ENCODE peak calls at places on chromosome 1, in six cellular contexts. One of them, this sample, is unnamed.

GRCh38 chr1:183892351-183892793 is 87.5 kb downstream of the RGL1 start:
- DNase-seq in CD8-positive, alpha-beta T cell: no peak
- DNase-seq in cardiac muscle cell: no peak
- DNase-seq in epithelial cell of esophagus: peak
- DNase-seq in foreskin fibroblast: peak
- DNase-seq in upper lobe of left lung: no peak
- DNase-seq in this sample: no peak

GRCh38 chr1:219189021-219189824 is 15.5 kb downstream of the LYPLAL1 start:
- DNase-seq in cardiac muscle cell: no peak
- DNase-seq in CD8-positive, alpha-beta T cell: no peak
- DNase-seq in foreskin fibroblast: peak
- DNase-seq in upper lobe of left lung: no peak
- DNase-seq in epithelial cell of esophagus: peak
- DNase-seq in this sample: no peak

GRCh38 chr1:209850342-209850979 is 22.7 kb downstream of the UTP25 start:
- DNase-seq in epithelial cell of esophagus: peak
- DNase-seq in upper lobe of left lung: no peak
- DNase-seq in CD8-positive, alpha-beta T cell: no peak
- DNase-seq in cardiac muscle cell: peak
- DNase-seq in foreskin fibroblast: peak
- DNase-seq in this sample: no peak

GRCh38 chr1:91885331-91885715 is 628 bp downstream of the TGFBR3 start:
- DNase-seq in epithelial cell of esophagus: no peak
- DNase-seq in foreskin fibroblast: no peak
- DNase-seq in CD8-positive, alpha-beta T cell: peak
- DNase-seq in cardiac muscle cell: no peak
- DNase-seq in upper lobe of left lung: peak
- DNase-seq in this sample: peak

GRCh38 chr1:33330376-33330890 is 9.5 kb upstream of the A3GALT2 start:
- DNase-seq in CD8-positive, alpha-beta T cell: no peak
- DNase-seq in cardiac muscle cell: no peak
- DNase-seq in foreskin fibroblast: no peak
- DNase-seq in upper lobe of left lung: no peak
- DNase-seq in epithelial cell of esophagus: no peak
- DNase-seq in this sample: no peak

GRCh38 chr1:182588460-182589396 is at the start of gene RNASEL:
- DNase-seq in cardiac muscle cell: peak
- DNase-seq in CD8-positive, alpha-beta T cell: peak
- DNase-seq in foreskin fibroblast: peak
- DNase-seq in upper lobe of left lung: no peak
- DNase-seq in epithelial cell of esophagus: peak
- DNase-seq in this sample: no peak

GRCh38 chr1:109877776-109878175 is 32.9 kb upstream of the CSF1 start:
- DNase-seq in CD8-positive, alpha-beta T cell: no peak
- DNase-seq in cardiac muscle cell: no peak
- DNase-seq in foreskin fibroblast: no peak
- DNase-seq in upper lobe of left lung: no peak
- DNase-seq in epithelial cell of esophagus: no peak
- DNase-seq in this sample: no peak

GRCh38 chr1:234437423-234438171 is 41.4 kb downstream of the TARBP1 start:
- DNase-seq in upper lobe of left lung: no peak
- DNase-seq in epithelial cell of esophagus: no peak
- DNase-seq in cardiac muscle cell: no peak
- DNase-seq in CD8-positive, alpha-beta T cell: no peak
- DNase-seq in foreskin fibroblast: peak
- DNase-seq in this sample: no peak

GRCh38 chr1:57826535-57826934 is 402.7 kb upstream of the DAB1 start:
- DNase-seq in CD8-positive, alpha-beta T cell: no peak
- DNase-seq in upper lobe of left lung: no peak
- DNase-seq in epithelial cell of esophagus: no peak
- DNase-seq in foreskin fibroblast: no peak
- DNase-seq in cardiac muscle cell: no peak
- DNase-seq in this sample: no peak

GRCh38 chr1:64363116-64363515 is 106.8 kb upstream of the CACHD1 start:
- DNase-seq in cardiac muscle cell: no peak
- DNase-seq in epithelial cell of esophagus: no peak
- DNase-seq in CD8-positive, alpha-beta T cell: no peak
- DNase-seq in foreskin fibroblast: no peak
- DNase-seq in upper lobe of left lung: no peak
- DNase-seq in this sample: no peak

GRCh38 chr1:97758589-97759057 is 162.2 kb downstream of the DPYD start:
- DNase-seq in CD8-positive, alpha-beta T cell: no peak
- DNase-seq in foreskin fibroblast: no peak
- DNase-seq in upper lobe of left lung: no peak
- DNase-seq in epithelial cell of esophagus: no peak
- DNase-seq in cardiac muscle cell: no peak
- DNase-seq in this sample: no peak

DNA sequence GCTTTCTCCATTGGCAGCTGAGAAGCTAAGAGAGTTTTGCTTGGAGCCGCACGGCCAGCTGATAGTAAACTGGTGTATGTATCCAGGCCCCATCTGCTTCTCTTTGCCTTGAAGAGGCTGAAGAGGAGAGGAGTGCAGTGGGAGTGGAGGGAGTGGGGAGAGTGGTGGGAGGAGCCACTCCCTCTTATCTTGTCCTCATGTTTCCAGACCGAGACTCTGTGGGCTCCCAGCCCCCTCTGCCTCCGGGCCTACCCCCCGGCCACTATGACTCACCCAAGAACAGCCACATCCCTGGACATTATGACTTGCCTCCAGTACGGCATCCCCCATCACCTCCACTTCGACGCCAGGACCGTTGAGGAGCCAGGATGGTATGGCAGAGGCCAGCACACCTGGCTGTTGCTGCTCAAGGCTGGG is 6.0 kb upstream of the LRRC71 start:
- DNase-seq in upper lobe of left lung: no peak
- DNase-seq in foreskin fibroblast: no peak
- DNase-seq in CD8-positive, alpha-beta T cell: no peak
- DNase-seq in epithelial cell of esophagus: no peak
- DNase-seq in cardiac muscle cell: no peak
- DNase-seq in this sample: no peak
- TF ChIP-seq CTCF in upper lobe of left lung: no peak
- TF ChIP-seq CTCF in foreskin fibroblast: no peak
- TF ChIP-seq CTCF in CD8-positive, alpha-beta T cell: no peak
- TF ChIP-seq CTCF in epithelial cell of esophagus: no peak
- TF ChIP-seq CTCF in cardiac muscle cell: no peak
- TF ChIP-seq CTCF in this sample: no peak

DNA sequence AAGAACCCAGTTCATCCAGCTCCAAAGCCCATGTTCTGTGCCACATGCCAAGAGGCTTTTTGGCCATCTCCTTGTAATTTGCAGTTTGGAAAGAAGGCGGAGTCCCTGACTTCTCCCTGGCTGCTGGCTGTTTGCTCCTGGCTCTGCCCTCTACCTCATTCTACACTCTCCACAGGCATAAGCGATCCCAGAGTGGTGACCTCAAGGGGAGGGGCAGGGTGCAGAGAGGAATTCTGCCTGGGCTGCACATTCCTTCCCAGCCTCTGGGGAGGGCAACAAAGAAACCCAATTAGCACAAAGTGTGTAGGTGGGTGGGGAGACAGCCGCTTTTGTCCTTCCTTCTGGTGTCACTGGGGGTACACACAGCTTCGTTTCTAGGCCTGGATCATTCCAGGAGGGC is 95.3 kb downstream of the HIVEP3 start:
- DNase-seq in upper lobe of left lung: no peak
- DNase-seq in CD8-positive, alpha-beta T cell: no peak
- DNase-seq in cardiac muscle cell: peak
- DNase-seq in epithelial cell of esophagus: no peak
- DNase-seq in foreskin fibroblast: no peak
- DNase-seq in this sample: no peak
- TF ChIP-seq CTCF in upper lobe of left lung: no peak
- TF ChIP-seq CTCF in CD8-positive, alpha-beta T cell: no peak
- TF ChIP-seq CTCF in cardiac muscle cell: no peak
- TF ChIP-seq CTCF in epithelial cell of esophagus: no peak
- TF ChIP-seq CTCF in foreskin fibroblast: no peak
- TF ChIP-seq CTCF in this sample: peak

DNA sequence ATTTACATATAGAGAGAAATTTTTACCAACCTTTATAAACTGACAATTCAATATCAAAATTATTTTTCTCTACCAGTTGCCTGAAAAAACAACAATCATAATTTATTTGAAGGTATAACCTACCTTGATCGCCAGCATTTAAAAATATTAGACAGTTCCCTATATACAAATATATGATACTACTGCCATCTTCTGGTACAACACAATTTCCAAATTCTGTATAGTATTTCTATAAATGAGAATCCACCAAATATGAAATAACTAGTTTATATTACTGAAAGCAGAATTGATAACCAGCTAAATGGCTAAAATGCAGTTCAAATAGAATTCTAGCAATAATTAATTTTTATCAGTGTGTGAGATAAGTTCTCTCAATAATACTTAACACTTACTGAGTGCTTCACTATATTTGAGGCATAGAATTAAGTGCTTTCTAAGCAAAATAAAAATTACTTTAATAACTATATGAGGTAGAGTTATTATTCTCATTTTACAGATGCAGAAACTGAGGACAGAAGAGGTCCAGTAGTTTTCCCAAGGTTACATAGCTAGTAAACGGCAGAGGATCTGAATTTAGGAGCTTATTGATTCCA is 75.6 kb downstream of the PIGK start:
- DNase-seq in upper lobe of left lung: no peak
- DNase-seq in foreskin fibroblast: no peak
- DNase-seq in cardiac muscle cell: peak
- DNase-seq in epithelial cell of esophagus: peak
- DNase-seq in CD8-positive, alpha-beta T cell: no peak
- DNase-seq in this sample: no peak
- TF ChIP-seq CTCF in upper lobe of left lung: no peak
- TF ChIP-seq CTCF in foreskin fibroblast: no peak
- TF ChIP-seq CTCF in cardiac muscle cell: peak
- TF ChIP-seq CTCF in epithelial cell of esophagus: peak
- TF ChIP-seq CTCF in CD8-positive, alpha-beta T cell: peak
- TF ChIP-seq CTCF in this sample: peak

GRCh38 chr1:1602321-1602931 is 2.5 kb upstream of the FNDC10 start:
- DNase-seq in foreskin fibroblast: no peak
- DNase-seq in cardiac muscle cell: no peak
- DNase-seq in upper lobe of left lung: no peak
- DNase-seq in CD8-positive, alpha-beta T cell: no peak
- DNase-seq in epithelial cell of esophagus: no peak
- DNase-seq in this sample: no peak

GRCh38 chr1:1603671-1604373 is 3.9 kb upstream of the FNDC10 start:
- DNase-seq in foreskin fibroblast: no peak
- DNase-seq in CD8-positive, alpha-beta T cell: no peak
- DNase-seq in upper lobe of left lung: peak
- DNase-seq in cardiac muscle cell: no peak
- DNase-seq in epithelial cell of esophagus: no peak
- DNase-seq in this sample: no peak

GRCh38 chr1:1604374-1605033 is 4.6 kb upstream of the FNDC10 start:
- DNase-seq in cardiac muscle cell: no peak
- DNase-seq in foreskin fibroblast: no peak
- DNase-seq in upper lobe of left lung: peak
- DNase-seq in epithelial cell of esophagus: no peak
- DNase-seq in CD8-positive, alpha-beta T cell: no peak
- DNase-seq in this sample: no peak

GRCh38 chr1:1601564-1602320 is 1.8 kb upstream of the FNDC10 start:
- DNase-seq in CD8-positive, alpha-beta T cell: no peak
- DNase-seq in foreskin fibroblast: no peak
- DNase-seq in upper lobe of left lung: peak
- DNase-seq in epithelial cell of esophagus: no peak
- DNase-seq in cardiac muscle cell: no peak
- DNase-seq in this sample: no peak

DNA sequence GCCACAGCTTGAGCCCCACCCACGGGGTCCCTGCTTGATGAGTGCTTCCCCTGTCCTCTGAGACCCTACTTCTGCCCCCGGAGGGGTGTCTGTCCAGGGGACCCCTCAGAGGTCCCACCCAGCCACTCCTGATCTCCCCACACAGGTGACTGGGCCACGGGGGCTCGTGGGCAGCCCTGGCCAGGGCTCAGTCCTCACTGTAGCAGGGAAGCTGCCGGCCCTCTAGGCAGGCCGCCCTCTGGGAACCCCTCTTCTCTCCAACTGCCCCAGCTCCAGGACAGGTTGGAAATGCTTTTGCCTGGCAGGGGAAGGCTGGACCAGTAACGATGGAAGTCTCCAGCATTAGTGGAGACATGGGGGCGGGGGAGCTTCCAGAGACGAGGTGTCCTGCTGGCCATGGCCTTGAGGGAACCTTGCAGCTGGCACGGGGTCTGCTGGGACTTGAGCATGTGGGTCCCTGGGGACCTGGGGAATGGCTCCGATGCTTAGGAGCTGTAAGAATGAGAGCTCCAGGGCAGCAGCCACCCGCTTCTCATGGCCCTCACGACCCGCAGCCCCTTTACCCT is 3.1 kb upstream of the FNDC10 start:
- DNase-seq in foreskin fibroblast: no peak
- DNase-seq in epithelial cell of esophagus: no peak
- DNase-seq in upper lobe of left lung: peak
- DNase-seq in CD8-positive, alpha-beta T cell: no peak
- DNase-seq in cardiac muscle cell: no peak
- DNase-seq in this sample: no peak
- TF ChIP-seq CTCF in foreskin fibroblast: no peak
- TF ChIP-seq CTCF in epithelial cell of esophagus: no peak
- TF ChIP-seq CTCF in upper lobe of left lung: no peak
- TF ChIP-seq CTCF in CD8-positive, alpha-beta T cell: no peak
- TF ChIP-seq CTCF in cardiac muscle cell: no peak
- TF ChIP-seq CTCF in this sample: no peak

GRCh38 chr1:40475268-40475667 is 1.8 kb upstream of the ZFP69 start:
- DNase-seq in CD8-positive, alpha-beta T cell: no peak
- DNase-seq in foreskin fibroblast: no peak
- DNase-seq in epithelial cell of esophagus: no peak
- DNase-seq in cardiac muscle cell: no peak
- DNase-seq in upper lobe of left lung: no peak
- DNase-seq in this sample: no peak

GRCh38 chr1:40479156-40479555 is 2.1 kb downstream of the ZFP69 start:
- DNase-seq in CD8-positive, alpha-beta T cell: no peak
- DNase-seq in foreskin fibroblast: no peak
- DNase-seq in cardiac muscle cell: no peak
- DNase-seq in upper lobe of left lung: no peak
- DNase-seq in epithelial cell of esophagus: no peak
- DNase-seq in this sample: no peak

GRCh38 chr1:40477680-40478057 is 579 bp downstream of the ZFP69 start:
- DNase-seq in epithelial cell of esophagus: peak
- DNase-seq in CD8-positive, alpha-beta T cell: no peak
- DNase-seq in upper lobe of left lung: no peak
- DNase-seq in foreskin fibroblast: peak
- DNase-seq in cardiac muscle cell: no peak
- DNase-seq in this sample: no peak

GRCh38 chr1:40478276-40478675 is 1.2 kb downstream of the ZFP69 start:
- DNase-seq in cardiac muscle cell: no peak
- DNase-seq in foreskin fibroblast: peak
- DNase-seq in CD8-positive, alpha-beta T cell: no peak
- DNase-seq in upper lobe of left lung: no peak
- DNase-seq in epithelial cell of esophagus: no peak
- DNase-seq in this sample: no peak

DNA sequence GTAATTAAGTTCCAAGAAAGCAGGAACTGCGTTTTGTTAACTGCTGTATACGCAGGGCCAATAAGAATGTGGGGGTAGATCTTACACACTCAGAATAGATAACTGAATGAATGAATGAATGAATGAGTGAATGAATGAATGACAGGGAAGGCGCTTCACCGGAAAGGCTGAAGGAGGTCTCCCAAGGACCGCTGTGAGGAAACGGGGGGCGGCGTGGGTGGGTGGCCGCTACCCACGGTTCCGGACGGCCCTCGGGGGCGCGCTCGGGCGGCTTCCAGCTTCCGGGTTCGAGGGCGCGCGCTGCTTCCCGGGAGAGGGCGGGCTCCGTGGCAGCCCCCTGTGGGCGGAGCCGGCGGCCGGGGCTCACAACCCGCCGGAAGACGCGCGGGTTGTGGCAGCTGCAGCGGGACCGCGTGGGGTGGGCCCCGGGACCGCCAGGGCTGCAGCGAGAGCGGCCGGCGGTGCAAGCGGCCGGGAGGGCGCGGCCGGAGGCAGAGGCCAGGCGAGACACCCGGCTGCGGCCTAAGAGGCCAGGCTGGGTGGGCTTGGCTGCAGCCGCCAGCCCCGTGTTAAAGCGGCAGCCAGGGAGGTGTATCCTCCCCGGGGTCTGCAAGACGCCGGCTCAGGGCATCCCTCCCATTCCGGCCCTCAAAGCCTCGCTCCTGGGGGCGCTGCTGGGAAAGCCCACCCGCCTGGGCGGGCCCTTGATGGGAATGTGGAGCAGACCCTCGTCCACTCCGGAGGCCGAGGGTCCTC is at the start of gene ZFP69:
- DNase-seq in upper lobe of left lung: peak
- DNase-seq in foreskin fibroblast: peak
- DNase-seq in CD8-positive, alpha-beta T cell: peak
- DNase-seq in cardiac muscle cell: peak
- DNase-seq in epithelial cell of esophagus: peak
- DNase-seq in this sample: peak
- TF ChIP-seq CTCF in upper lobe of left lung: no peak
- TF ChIP-seq CTCF in foreskin fibroblast: no peak
- TF ChIP-seq CTCF in CD8-positive, alpha-beta T cell: no peak
- TF ChIP-seq CTCF in cardiac muscle cell: no peak
- TF ChIP-seq CTCF in epithelial cell of esophagus: no peak
- TF ChIP-seq CTCF in this sample: no peak

This sample was measured in type B pancreatic cell.